ENCODE peak calls at places on chromosomes 7 and 10, in seven cellular contexts. One of them, this sample, is unnamed.

GRCh38 chr10:23585666-23586065 is 146.8 kb downstream of the OTUD1 start:
- DNase-seq in adrenal gland: no peak
- DNase-seq in psoas muscle: no peak
- DNase-seq in cardiac fibroblast: no peak
- DNase-seq in PC-9: no peak
- DNase-seq in fibroblast of the aortic adventitia: no peak
- DNase-seq in brain microvascular endothelial cell: no peak
- DNase-seq in this sample: no peak

GRCh38 chr10:133134411-133135115 is 25.5 kb upstream of the KNDC1 start:
- DNase-seq in psoas muscle: peak
- DNase-seq in brain microvascular endothelial cell: no peak
- DNase-seq in fibroblast of the aortic adventitia: no peak
- DNase-seq in adrenal gland: no peak
- DNase-seq in PC-9: no peak
- DNase-seq in cardiac fibroblast: no peak
- DNase-seq in this sample: no peak

GRCh38 chr7:128129224-128129864 is 98.1 kb upstream of the LRRC4 start:
- DNase-seq in PC-9: no peak
- DNase-seq in brain microvascular endothelial cell: no peak
- DNase-seq in cardiac fibroblast: no peak
- DNase-seq in fibroblast of the aortic adventitia: no peak
- DNase-seq in adrenal gland: no peak
- DNase-seq in psoas muscle: no peak
- DNase-seq in this sample: no peak

GRCh38 chr10:124301736-124302135 is 117.0 kb downstream of the OAT start:
- DNase-seq in brain microvascular endothelial cell: no peak
- DNase-seq in PC-9: no peak
- DNase-seq in adrenal gland: no peak
- DNase-seq in psoas muscle: no peak
- DNase-seq in cardiac fibroblast: no peak
- DNase-seq in fibroblast of the aortic adventitia: no peak
- DNase-seq in this sample: no peak

GRCh38 chr10:1546431-1547110 is 190.8 kb downstream of the ADARB2 start:
- DNase-seq in psoas muscle: no peak
- DNase-seq in adrenal gland: no peak
- DNase-seq in cardiac fibroblast: no peak
- DNase-seq in brain microvascular endothelial cell: no peak
- DNase-seq in PC-9: no peak
- DNase-seq in fibroblast of the aortic adventitia: no peak
- DNase-seq in this sample: no peak

GRCh38 chr7:77524732-77525131 is 12.4 kb upstream of the PTPN12 start:
- DNase-seq in psoas muscle: no peak
- DNase-seq in fibroblast of the aortic adventitia: no peak
- DNase-seq in adrenal gland: no peak
- DNase-seq in cardiac fibroblast: no peak
- DNase-seq in brain microvascular endothelial cell: no peak
- DNase-seq in PC-9: no peak
- DNase-seq in this sample: no peak

GRCh38 chr10:4670737-4671136 is 155.3 kb upstream of the AKR1E2 start:
- DNase-seq in cardiac fibroblast: peak
- DNase-seq in fibroblast of the aortic adventitia: peak
- DNase-seq in PC-9: no peak
- DNase-seq in adrenal gland: no peak
- DNase-seq in brain microvascular endothelial cell: peak
- DNase-seq in psoas muscle: no peak
- DNase-seq in this sample: peak

GRCh38 chr10:89042547-89042946 is 51.9 kb downstream of the FAS start:
- DNase-seq in brain microvascular endothelial cell: no peak
- DNase-seq in psoas muscle: no peak
- DNase-seq in PC-9: peak
- DNase-seq in cardiac fibroblast: no peak
- DNase-seq in adrenal gland: no peak
- DNase-seq in fibroblast of the aortic adventitia: no peak
- DNase-seq in this sample: no peak

DNA sequence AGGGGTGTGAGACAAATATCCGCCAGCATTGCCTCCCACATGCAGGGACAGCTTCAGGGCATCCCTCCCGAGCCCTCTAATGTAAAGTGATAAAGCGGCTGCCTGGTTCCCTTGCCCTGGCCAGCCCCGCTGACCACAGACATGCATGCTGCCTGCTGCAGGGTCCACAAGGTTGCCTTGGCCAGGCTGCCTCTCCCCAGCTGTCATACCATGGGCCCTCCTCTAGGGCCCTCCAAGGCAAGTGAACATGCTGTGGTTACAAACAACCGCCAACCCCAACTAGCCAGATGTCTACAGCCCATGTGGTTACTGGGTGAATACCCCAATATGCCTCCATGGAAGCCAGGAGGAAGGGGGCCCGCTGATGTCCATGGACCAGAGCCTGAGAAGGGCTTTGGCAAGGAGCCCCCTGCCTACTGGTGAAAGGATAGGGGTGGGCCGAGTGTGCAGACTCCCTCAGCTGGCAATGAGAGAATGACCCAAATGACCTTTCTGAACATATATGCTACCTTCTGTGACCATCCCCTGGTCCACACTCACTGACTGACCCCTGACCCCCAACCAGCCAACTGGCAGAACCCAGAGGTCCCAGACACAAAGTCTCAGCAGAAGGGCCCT is 37.4 kb downstream of the GRID1 start:
- DNase-seq in psoas muscle: no peak
- DNase-seq in cardiac fibroblast: no peak
- DNase-seq in fibroblast of the aortic adventitia: no peak
- DNase-seq in adrenal gland: no peak
- DNase-seq in brain microvascular endothelial cell: no peak
- DNase-seq in PC-9: no peak
- DNase-seq in this sample: no peak
- TF ChIP-seq CTCF in psoas muscle: no peak
- TF ChIP-seq CTCF in cardiac fibroblast: no peak
- TF ChIP-seq CTCF in fibroblast of the aortic adventitia: no peak
- TF ChIP-seq CTCF in adrenal gland: no peak
- TF ChIP-seq CTCF in brain microvascular endothelial cell: no peak
- TF ChIP-seq CTCF in PC-9: no peak
- TF ChIP-seq CTCF in this sample: no peak

GRCh38 chr7:32943654-32944030 is 13.6 kb upstream of the FKBP9 start:
- DNase-seq in cardiac fibroblast: no peak
- DNase-seq in adrenal gland: no peak
- DNase-seq in fibroblast of the aortic adventitia: no peak
- DNase-seq in psoas muscle: no peak
- DNase-seq in PC-9: no peak
- DNase-seq in brain microvascular endothelial cell: no peak
- DNase-seq in this sample: no peak

GRCh38 chr7:32941996-32942782 is 15.1 kb upstream of the FKBP9 start:
- DNase-seq in cardiac fibroblast: peak
- DNase-seq in brain microvascular endothelial cell: peak
- DNase-seq in adrenal gland: peak
- DNase-seq in fibroblast of the aortic adventitia: peak
- DNase-seq in PC-9: peak
- DNase-seq in psoas muscle: peak
- DNase-seq in this sample: peak

GRCh38 chr7:32941181-32941995 is 15.9 kb upstream of the FKBP9 start:
- DNase-seq in PC-9: no peak
- DNase-seq in psoas muscle: no peak
- DNase-seq in brain microvascular endothelial cell: no peak
- DNase-seq in adrenal gland: no peak
- DNase-seq in fibroblast of the aortic adventitia: no peak
- DNase-seq in cardiac fibroblast: peak
- DNase-seq in this sample: no peak

GRCh38 chr7:32947420-32947983 is 9.7 kb upstream of the FKBP9 start:
- DNase-seq in psoas muscle: no peak
- DNase-seq in PC-9: no peak
- DNase-seq in brain microvascular endothelial cell: no peak
- DNase-seq in cardiac fibroblast: no peak
- DNase-seq in adrenal gland: no peak
- DNase-seq in fibroblast of the aortic adventitia: no peak
- DNase-seq in this sample: no peak

DNA sequence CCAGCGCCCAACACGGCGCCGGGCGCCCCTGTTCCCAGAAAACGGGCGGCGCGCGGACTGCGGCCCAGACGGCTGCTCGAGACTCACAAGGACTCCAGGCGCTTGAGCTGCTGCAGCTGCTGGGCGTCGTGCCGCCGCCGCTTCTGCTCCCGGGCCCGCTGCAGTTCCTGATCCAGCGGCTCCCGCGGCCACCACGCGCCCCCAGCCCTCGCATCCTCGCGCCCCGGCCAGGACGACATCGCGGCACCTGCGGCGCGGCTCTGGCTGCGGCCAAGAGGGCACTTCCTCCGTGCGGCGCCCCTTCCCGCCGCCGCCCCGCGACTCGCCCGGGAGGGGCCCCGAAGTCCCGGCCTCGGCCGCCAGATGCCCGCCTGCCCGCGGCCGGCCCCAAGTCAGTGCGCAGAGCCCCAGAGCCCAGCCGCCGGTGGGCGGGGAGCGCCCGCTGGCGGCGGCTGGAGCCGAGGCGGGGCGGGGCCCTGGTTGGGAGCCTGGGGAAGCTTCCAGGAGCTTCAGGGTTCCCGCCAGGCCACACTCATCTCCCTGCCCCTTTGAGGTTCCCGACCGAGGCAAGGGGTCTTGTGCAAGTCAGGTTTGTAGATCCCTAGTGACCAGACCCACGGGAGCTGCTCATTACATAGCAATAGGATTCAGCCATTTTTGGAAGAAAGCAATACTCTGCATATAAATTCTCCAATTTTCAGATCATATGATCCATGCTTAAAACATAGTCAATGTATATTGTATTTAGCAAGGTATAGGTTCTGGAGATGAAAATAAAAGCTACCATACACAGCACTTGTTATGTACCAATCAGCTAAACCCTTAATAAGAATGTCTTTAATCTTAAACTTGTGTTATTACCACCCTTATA is 14.2 kb upstream of the FKBP9 start:
- DNase-seq in cardiac fibroblast: peak
- DNase-seq in fibroblast of the aortic adventitia: peak
- DNase-seq in adrenal gland: peak
- DNase-seq in psoas muscle: peak
- DNase-seq in brain microvascular endothelial cell: peak
- DNase-seq in PC-9: peak
- DNase-seq in this sample: peak
- TF ChIP-seq CTCF in cardiac fibroblast: no peak
- TF ChIP-seq CTCF in fibroblast of the aortic adventitia: peak
- TF ChIP-seq CTCF in adrenal gland: peak
- TF ChIP-seq CTCF in psoas muscle: peak
- TF ChIP-seq CTCF in brain microvascular endothelial cell: peak
- TF ChIP-seq CTCF in PC-9: peak
- TF ChIP-seq CTCF in this sample: peak

GRCh38 chr7:96773483-96773882 is 63.8 kb upstream of the SEM1 start:
- DNase-seq in fibroblast of the aortic adventitia: no peak
- DNase-seq in psoas muscle: no peak
- DNase-seq in cardiac fibroblast: no peak
- DNase-seq in adrenal gland: no peak
- DNase-seq in PC-9: no peak
- DNase-seq in brain microvascular endothelial cell: no peak
- DNase-seq in this sample: no peak

GRCh38 chr7:96772295-96772694 is 62.6 kb upstream of the SEM1 start:
- DNase-seq in brain microvascular endothelial cell: no peak
- DNase-seq in fibroblast of the aortic adventitia: no peak
- DNase-seq in PC-9: no peak
- DNase-seq in psoas muscle: no peak
- DNase-seq in adrenal gland: no peak
- DNase-seq in cardiac fibroblast: no peak
- DNase-seq in this sample: no peak

GRCh38 chr7:96781919-96782318 is 72.3 kb upstream of the SEM1 start:
- DNase-seq in PC-9: no peak
- DNase-seq in brain microvascular endothelial cell: no peak
- DNase-seq in adrenal gland: no peak
- DNase-seq in cardiac fibroblast: no peak
- DNase-seq in psoas muscle: no peak
- DNase-seq in fibroblast of the aortic adventitia: no peak
- DNase-seq in this sample: no peak

GRCh38 chr7:96775046-96775445 is 65.4 kb upstream of the SEM1 start:
- DNase-seq in fibroblast of the aortic adventitia: no peak
- DNase-seq in PC-9: no peak
- DNase-seq in brain microvascular endothelial cell: no peak
- DNase-seq in psoas muscle: no peak
- DNase-seq in cardiac fibroblast: no peak
- DNase-seq in adrenal gland: no peak
- DNase-seq in this sample: no peak

GRCh38 chr7:96778263-96778662 is 68.6 kb upstream of the SEM1 start:
- DNase-seq in PC-9: no peak
- DNase-seq in brain microvascular endothelial cell: no peak
- DNase-seq in cardiac fibroblast: no peak
- DNase-seq in fibroblast of the aortic adventitia: no peak
- DNase-seq in psoas muscle: no peak
- DNase-seq in adrenal gland: no peak
- DNase-seq in this sample: no peak
- TF ChIP-seq CTCF in PC-9: no peak
- TF ChIP-seq CTCF in brain microvascular endothelial cell: peak
- TF ChIP-seq CTCF in cardiac fibroblast: no peak
- TF ChIP-seq CTCF in fibroblast of the aortic adventitia: no peak
- TF ChIP-seq CTCF in psoas muscle: no peak
- TF ChIP-seq CTCF in adrenal gland: no peak
- TF ChIP-seq CTCF in this sample: no peak

GRCh38 chr10:100568937-100569336 is 33.2 kb downstream of the HIF1AN start:
- DNase-seq in psoas muscle: no peak
- DNase-seq in fibroblast of the aortic adventitia: no peak
- DNase-seq in adrenal gland: no peak
- DNase-seq in brain microvascular endothelial cell: no peak
- DNase-seq in PC-9: no peak
- DNase-seq in cardiac fibroblast: no peak
- DNase-seq in this sample: no peak

GRCh38 chr10:100567826-100568225 is 32.1 kb downstream of the HIF1AN start:
- DNase-seq in psoas muscle: no peak
- DNase-seq in PC-9: no peak
- DNase-seq in brain microvascular endothelial cell: no peak
- DNase-seq in adrenal gland: no peak
- DNase-seq in fibroblast of the aortic adventitia: no peak
- DNase-seq in cardiac fibroblast: no peak
- DNase-seq in this sample: no peak

GRCh38 chr10:100570518-100570865 is 34.7 kb downstream of the HIF1AN start:
- DNase-seq in cardiac fibroblast: no peak
- DNase-seq in brain microvascular endothelial cell: no peak
- DNase-seq in fibroblast of the aortic adventitia: no peak
- DNase-seq in adrenal gland: no peak
- DNase-seq in psoas muscle: no peak
- DNase-seq in PC-9: no peak
- DNase-seq in this sample: no peak

GRCh38 chr10:100571069-100571817 is 35.5 kb downstream of the HIF1AN start:
- DNase-seq in psoas muscle: no peak
- DNase-seq in cardiac fibroblast: no peak
- DNase-seq in adrenal gland: no peak
- DNase-seq in brain microvascular endothelial cell: no peak
- DNase-seq in fibroblast of the aortic adventitia: no peak
- DNase-seq in PC-9: no peak
- DNase-seq in this sample: no peak

DNA sequence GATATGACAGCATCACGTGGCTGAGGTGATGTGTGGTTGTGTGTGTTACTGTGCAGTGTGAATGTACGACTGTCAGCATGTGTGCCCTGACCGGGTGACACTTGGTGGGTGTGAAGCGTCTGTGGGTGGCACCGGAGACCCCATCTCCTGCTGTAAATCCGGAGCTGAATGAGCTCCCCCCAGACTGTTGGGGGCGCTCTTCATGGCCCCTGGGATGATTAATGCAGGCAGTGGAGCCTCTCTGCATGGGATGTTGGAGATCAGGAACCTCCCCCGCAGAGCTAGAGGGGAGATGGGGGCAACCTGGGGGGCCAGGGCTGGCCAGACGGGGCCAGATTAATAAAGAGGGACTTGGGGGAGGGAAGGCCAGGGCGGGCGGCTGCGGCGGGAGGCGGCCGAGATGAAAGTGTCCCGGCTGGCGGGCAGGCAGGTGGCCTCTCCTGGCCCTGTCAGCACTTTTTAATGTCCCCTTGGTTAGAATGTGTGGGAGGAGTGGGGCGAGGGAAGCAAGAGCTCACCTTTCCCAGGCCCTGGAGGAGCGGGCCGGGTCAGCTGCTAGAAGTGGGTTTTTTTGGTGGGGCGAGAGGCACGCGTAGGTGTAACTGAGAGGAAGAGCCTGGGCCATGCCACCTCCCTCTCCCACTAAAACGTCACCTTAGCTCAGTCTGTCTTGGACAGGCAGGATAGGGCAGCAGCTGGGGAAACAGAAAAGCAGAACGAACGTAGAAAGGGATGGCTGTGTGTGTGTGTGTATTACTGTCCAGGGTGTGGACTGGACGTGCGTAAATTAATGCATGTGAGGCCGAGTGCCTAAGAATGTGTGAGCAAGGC is 34.2 kb downstream of the HIF1AN start:
- DNase-seq in cardiac fibroblast: no peak
- DNase-seq in PC-9: no peak
- DNase-seq in brain microvascular endothelial cell: no peak
- DNase-seq in psoas muscle: no peak
- DNase-seq in fibroblast of the aortic adventitia: no peak
- DNase-seq in adrenal gland: no peak
- DNase-seq in this sample: no peak
- TF ChIP-seq CTCF in cardiac fibroblast: no peak
- TF ChIP-seq CTCF in PC-9: no peak
- TF ChIP-seq CTCF in brain microvascular endothelial cell: peak
- TF ChIP-seq CTCF in psoas muscle: no peak
- TF ChIP-seq CTCF in fibroblast of the aortic adventitia: no peak
- TF ChIP-seq CTCF in adrenal gland: no peak
- TF ChIP-seq CTCF in this sample: peak

This sample was measured in HFFc6.